ENCODE peak calls at places on chromosomes 3 and 15, in five cellular contexts. I is activated CD4-positive, alpha-beta T cell treated with anti-CD3 and anti-CD28 coated beads, Interleukin-2, amount 10 ng/mL, durations not matched to agents 7 days and 5 days; Q is adrenal gland; E is erythroblast; W is GM19239. Y is an unnamed sample.

GRCh38 chr3:112647122-112647521 is 6.2 kb upstream of the CCDC80 start:
- DNase-seq in E (no peak), W (no peak), Q (no peak), I (no peak), Y (no peak)

GRCh38 chr15:67922971-67923646 is 83.3 kb upstream of the RNU6-1 start:
- DNase-seq in I (no peak), W (no peak), E (no peak), Q (no peak), Y (no peak)

GRCh38 chr3:56812749-56813655 is 11.3 kb upstream of the ARHGEF3 start:
- DNase-seq in E (no peak), I (no peak), Q (no peak), W (no peak), Y (no peak)

GRCh38 chr3:52396011-52396906 is 48.6 kb downstream of the SEMA3G start:
- DNase-seq in I (no peak), E (no peak), Q (no peak), W (no peak), Y (peak)

GRCh38 chr3:78647735-78648134 is 1120.1 kb downstream of the ROBO1 start:
- DNase-seq in E (no peak), W (no peak), Q (no peak), I (no peak), Y (no peak)

GRCh38 chr15:65071381-65071811 is 3.6 kb upstream of the RASL12 start:
- DNase-seq in W (no peak), E (no peak), I (no peak), Q (no peak), Y (peak)

GRCh38 chr3:190401943-190402342 is 14.0 kb downstream of the CLDN16 start:
- DNase-seq in Q (no peak), W (no peak), I (no peak), E (no peak), Y (no peak)

GRCh38 chr15:89335289-89336041 is 841 bp upstream of the POLG start:
- DNase-seq in E (no peak), Q (peak), I (peak), W (no peak), Y (no peak)

GRCh38 chr3:194268659-194269487 is 82.3 kb downstream of the CPN2 start:
- DNase-seq in I (no peak), E (peak), Q (no peak), W (no peak), Y (no peak)

GRCh38 chr3:169774186-169774585 is 990 bp downstream of the MYNN start:
- DNase-seq in Q (no peak), I (no peak), W (no peak), E (peak), Y (no peak)

GRCh38 chr3:19543212-19543841 is 390.7 kb downstream of the EFHB start:
- DNase-seq in E (peak), I (no peak), W (no peak), Q (peak), Y (no peak)

GRCh38 chr3:134211797-134212196 is 38.9 kb downstream of the RYK start:
- DNase-seq in I (peak), Q (peak), E (peak), W (peak), Y (no peak)

GRCh38 chr15:45654749-45655148 is 19.9 kb downstream of the SQOR start:
- DNase-seq in E (no peak), W (no peak), I (no peak), Q (no peak), Y (no peak)

GRCh38 chr3:134332344-134332743 is 41.9 kb downstream of the AMOTL2 start:
- DNase-seq in I (no peak), W (no peak), E (no peak), Q (no peak), Y (no peak)